ENCODE peak calls at places on chromosome 14, in five cellular contexts. L, K, G, C and F are unnamed samples.

GRCh38 chr14:74905595-74906142 is 17.4 kb downstream of the RPS6KL1 start:
- DNase-seq in L (peak), G (peak), K (peak), C (peak), F (peak)

GRCh38 chr14:36941783-36942521 is 230.5 kb downstream of the SLC25A21 start:
- DNase-seq in G (peak), C (peak), L (peak), K (peak), F (peak)

GRCh38 chr14:105275267-105275946 is 25.4 kb downstream of the BRF1 start:
- DNase-seq in C (peak), L (no peak), G (no peak), K (peak), F (no peak)

GRCh38 chr14:59427653-59428578 is 37.3 kb downstream of the GPR135 start:
- DNase-seq in K (no peak), G (no peak), C (no peak), L (peak), F (no peak)

GRCh38 chr14:82655770-82656169 is 1122.1 kb upstream of the SEL1L start:
- DNase-seq in K (no peak), G (no peak), C (no peak), L (no peak), F (no peak)

GRCh38 chr14:101058571-101058970 is 155.0 kb upstream of the RTL1 start:
- DNase-seq in L (no peak), G (no peak), K (no peak), C (peak), F (no peak)

GRCh38 chr14:30299915-30300314 is 259.0 kb upstream of the G2E3 start:
- DNase-seq in C (no peak), G (no peak), K (no peak), L (no peak), F (no peak)

GRCh38 chr14:35218963-35219362 is 73.2 kb upstream of the PSMA6 start:
- DNase-seq in K (no peak), C (no peak), L (no peak), G (no peak), F (no peak)

GRCh38 chr14:72594099-72594901 is 299.6 kb downstream of the DPF3 start:
- DNase-seq in G (no peak), K (no peak), C (no peak), L (no peak), F (no peak)

GRCh38 chr14:78666336-78667056 is 496.3 kb downstream of the NRXN3 start:
- DNase-seq in C (no peak), G (no peak), K (no peak), L (no peak), F (no peak)

GRCh38 chr14:105299654-105300541 is 903 bp downstream of the BRF1 start:
- DNase-seq in K (no peak), C (no peak), G (no peak), L (no peak), F (no peak)

GRCh38 chr14:83960832-83961512 is 1569.0 kb upstream of the FLRT2 start:
- DNase-seq in K (no peak), G (no peak), L (no peak), C (no peak), F (no peak)

GRCh38 chr14:85165091-85165490 is 364.9 kb upstream of the FLRT2 start:
- DNase-seq in K (no peak), G (no peak), L (no peak), C (no peak), F (peak)

GRCh38 chr14:104967414-104968152 is 10.6 kb downstream of the AHNAK2 start:
- DNase-seq in K (peak), L (peak), C (no peak), G (no peak), F (peak)

GRCh38 chr14:60188115-60188514 is 22.9 kb upstream of the DHRS7 start:
- DNase-seq in K (no peak), G (peak), L (no peak), C (no peak), F (peak)

GRCh38 chr14:23005861-23006534 is 3.9 kb downstream of the C14orf93 start:
- DNase-seq in G (no peak), L (no peak), K (peak), C (peak), F (no peak)

GRCh38 chr14:88559852-88560251 is 3.0 kb upstream of the ZC3H14 start:
- DNase-seq in K (peak), C (peak), G (peak), L (no peak), F (peak)

GRCh38 chr14:96364911-96365310 is 1.6 kb downstream of the GSKIP start:
- DNase-seq in K (no peak), G (no peak), L (no peak), C (no peak), F (no peak)

GRCh38 chr14:78933948-78934524 is 763.9 kb downstream of the NRXN3 start:
- DNase-seq in C (peak), G (peak), K (peak), L (no peak), F (peak)

GRCh38 chr14:54711812-54712211 is 144.9 kb downstream of the SAMD4A start:
- DNase-seq in K (no peak), C (no peak), L (no peak), G (no peak), F (no peak)

GRCh38 chr14:35480119-35480769 is 53.7 kb upstream of the INSM2 start:
- DNase-seq in L (no peak), G (no peak), K (no peak), C (peak), F (peak)

GRCh38 chr14:86936556-86936955 is 1056.4 kb downstream of the GALC start:
- DNase-seq in K (no peak), L (no peak), C (no peak), G (no peak), F (peak)

GRCh38 chr14:68979722-68980552 is 835 bp upstream of the ACTN1 start:
- DNase-seq in C (peak), K (peak), L (peak), G (no peak), F (peak)

GRCh38 chr14:37903561-37904191 is 304.0 kb upstream of the SSTR1 start:
- DNase-seq in C (peak), L (no peak), G (peak), K (peak), F (peak)

GRCh38 chr14:91291786-91292405 is 47.4 kb upstream of the GPR68 start:
- DNase-seq in L (no peak), K (no peak), G (no peak), C (no peak), F (no peak)

GRCh38 chr14:104442611-104443390 is 136.8 kb upstream of the C14orf180 start:
- DNase-seq in L (peak), K (no peak), C (no peak), G (no peak), F (no peak)

GRCh38 chr14:41609704-41610183 is 3.1 kb downstream of the LRFN5 start:
- DNase-seq in K (peak), G (no peak), L (no peak), C (peak), F (no peak)

GRCh38 chr14:21940887-21941855 is 267.6 kb upstream of the OR4E1 start:
- DNase-seq in C (peak), K (peak), G (peak), L (no peak), F (peak)

GRCh38 chr14:21668377-21668776 is 5.2 kb downstream of the OR4E1 start:
- DNase-seq in K (peak), G (no peak), C (peak), L (no peak), F (peak)

GRCh38 chr14:104104006-104104901 is 18.8 kb downstream of the ASPG start:
- DNase-seq in C (no peak), G (no peak), L (peak), K (no peak), F (no peak)

GRCh38 chr14:43408472-43408871 is 1098.6 kb downstream of the FSCB start:
- DNase-seq in C (no peak), G (no peak), L (no peak), K (no peak), F (no peak)

GRCh38 chr14:66398437-66398836 is 87.7 kb upstream of the CCDC196 start:
- DNase-seq in L (no peak), C (no peak), K (no peak), G (no peak), F (no peak)

GRCh38 chr14:66396165-66396564 is 90.0 kb upstream of the CCDC196 start:
- DNase-seq in G (no peak), K (no peak), C (no peak), L (no peak), F (no peak)

GRCh38 chr14:66395300-66395699 is 90.9 kb upstream of the CCDC196 start:
- DNase-seq in C (no peak), L (no peak), G (no peak), K (no peak), F (peak)
- TF ChIP-seq CTCF in C (no peak), L (no peak), G (no peak), K (no peak), F (no peak)

DNA sequence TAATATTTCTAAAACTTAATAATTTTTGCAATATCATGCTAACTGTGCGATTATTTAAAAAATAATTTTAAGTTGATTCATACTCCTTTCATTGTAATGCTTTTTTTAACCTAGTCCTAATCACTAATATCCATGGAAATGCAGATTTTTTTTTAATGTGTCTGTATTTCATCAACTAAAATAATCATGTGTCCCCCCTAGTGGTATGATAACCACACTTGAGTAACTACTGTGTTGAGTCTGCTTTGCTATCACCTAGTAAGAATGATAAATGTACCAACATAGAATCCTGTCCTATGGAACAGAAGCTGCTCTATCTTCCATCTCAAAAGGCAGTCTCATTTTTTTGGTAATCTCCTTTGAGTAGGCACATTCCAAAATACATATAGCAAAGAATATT is 19.1 kb upstream of the SYNE2 start:
- DNase-seq in C (no peak), G (peak), K (no peak), L (no peak), F (no peak)
- TF ChIP-seq CTCF in C (no peak), G (peak), K (no peak), L (no peak), F (no peak)

GRCh38 chr14:93207468-93208308 is 632 bp downstream of the UBR7 start:
- DNase-seq in C (peak), K (peak), G (peak), L (peak), F (peak)
- TF ChIP-seq CTCF in C (peak), K (peak), G (peak), L (no peak), F (peak)

GRCh38 chr14:67765192-67765834 is 51.1 kb downstream of the ZFYVE26 start:
- DNase-seq in C (no peak), K (no peak), L (no peak), G (no peak), F (no peak)

GRCh38 chr14:67764496-67764895 is 51.9 kb downstream of the ZFYVE26 start:
- DNase-seq in C (no peak), K (no peak), L (no peak), G (no peak), F (no peak)

GRCh38 chr14:67768219-67768618 is 48.2 kb downstream of the ZFYVE26 start:
- DNase-seq in L (no peak), K (no peak), C (no peak), G (no peak), F (no peak)

GRCh38 chr14:67763158-67763822 is 53.1 kb downstream of the ZFYVE26 start:
- DNase-seq in G (no peak), C (no peak), L (no peak), K (no peak), F (peak)

GRCh38 chr14:67766035-67766680 is 50.2 kb downstream of the ZFYVE26 start:
- DNase-seq in G (peak), L (no peak), K (no peak), C (no peak), F (no peak)
- TF ChIP-seq CTCF in G (no peak), L (no peak), K (no peak), C (no peak), F (no peak)

GRCh38 chr14:102353126-102353619 is 9.5 kb downstream of the CINP start:
- DNase-seq in C (no peak), K (no peak), G (no peak), L (no peak), F (no peak)
- TF ChIP-seq CTCF in C (no peak), K (no peak), G (no peak), L (no peak), F (no peak)